ENCODE peak calls at places on chromosomes 4 and X, in eight cellular contexts. R, A, I, X, G, S, N and D are unnamed samples.
A peak's percentile ranks its signal among the peaks of the same experiment; 100 is the strongest.

GRCh38 chr4:101791189-101791572 is 651 bp downstream of the BANK1 start:
- DNase-seq in A (no peak), R (no peak), G (no peak), I (no peak), X (no peak), N (no peak), S (no peak), D (no peak)

GRCh38 chrX:152861826-152862225 is 31.0 kb downstream of the NSDHL start:
- DNase-seq in I (no peak), R (no peak), X (no peak), N (peak; percentile 41), S (no peak), G (no peak), A (no peak), D (no peak)

GRCh38 chr4:145819246-145820181 is 119.1 kb downstream of the ZNF827 start:
- DNase-seq in I (no peak), A (no peak), N (no peak), R (no peak), X (no peak), G (no peak), S (no peak), D (no peak)

GRCh38 chr4:38856524-38857337 is at the start of gene TLR6:
- DNase-seq in G (peak; percentile 74), A (peak; percentile 34), N (no peak), S (peak; percentile 22), X (peak; percentile 57), I (peak; percentile 53), R (peak; percentile 32), D (no peak)

GRCh38 chr4:4356106-4357041 is 30.5 kb upstream of the NSG1 start:
- DNase-seq in A (no peak), N (no peak), S (no peak), G (no peak), X (no peak), R (no peak), I (no peak), D (no peak)

GRCh38 chr4:1244081-1244977 is 4.6 kb downstream of the CTBP1 start:
- DNase-seq in X (no peak), A (no peak), S (no peak), R (no peak), I (no peak), N (no peak), G (no peak), D (no peak)

GRCh38 chr4:2058264-2059033 is 678 bp upstream of the NAT8L start:
- DNase-seq in R (no peak), X (peak; percentile 54), A (no peak), S (no peak), N (no peak), G (no peak), I (no peak), D (no peak)

GRCh38 chr4:8120518-8120917 is 38.1 kb downstream of the ABLIM2 start:
- DNase-seq in X (no peak), I (no peak), A (no peak), S (no peak), G (no peak), R (no peak), N (no peak), D (no peak)

GRCh38 chr4:187656953-187657352 is 338.6 kb upstream of the ZFP42 start:
- DNase-seq in S (no peak), X (no peak), R (no peak), A (no peak), G (no peak), I (no peak), N (peak; percentile 21), D (no peak)

GRCh38 chr4:185359767-185360446 is 35.8 kb downstream of the LRP2BP start:
- DNase-seq in N (peak; percentile 84), G (no peak), A (no peak), R (no peak), S (no peak), I (no peak), X (no peak), D (no peak)

GRCh38 chr4:74483226-74483911 is 38.4 kb downstream of the AREG start:
- DNase-seq in N (no peak), I (no peak), A (no peak), G (no peak), R (no peak), S (no peak), X (no peak), D (no peak)

GRCh38 chr4:33482773-33483172 is 2761.5 kb downstream of the ARAP2 start:
- DNase-seq in I (no peak), X (no peak), A (no peak), G (no peak), N (no peak), R (no peak), S (no peak), D (no peak)

GRCh38 chr4:89482926-89483595 is 175.5 kb upstream of the GPRIN3 start:
- DNase-seq in I (no peak), G (no peak), A (no peak), S (no peak), X (no peak), R (no peak), N (no peak), D (no peak)

GRCh38 chr4:159171287-159171686 is 68.4 kb downstream of the RAPGEF2 start:
- DNase-seq in S (no peak), R (no peak), G (no peak), I (no peak), N (peak; percentile 10), A (no peak), X (no peak), D (peak; percentile 32)

GRCh38 chr4:64727960-64728359 is 318.7 kb upstream of the TECRL start:
- DNase-seq in R (no peak), S (no peak), G (no peak), N (no peak), X (no peak), I (no peak), A (no peak), D (no peak)

GRCh38 chrX:52576946-52577345 is 60.1 kb upstream of the XAGE1B start:
- DNase-seq in I (no peak), S (no peak), R (no peak), N (no peak), X (no peak), G (no peak), A (no peak), D (peak; percentile 5)

GRCh38 chr4:157080605-157081004 is 4.7 kb downstream of the GLRB start:
- DNase-seq in S (no peak), G (no peak), I (no peak), N (no peak), A (no peak), X (no peak), R (no peak), D (no peak)

GRCh38 chr4:143300860-143301259 is 35.8 kb upstream of the GAB1 start:
- DNase-seq in A (no peak), N (no peak), I (no peak), G (no peak), R (no peak), X (no peak), S (no peak), D (peak; percentile 46)

GRCh38 chrX:40864972-40865371 is 129.6 kb upstream of the MED14 start:
- DNase-seq in R (no peak), N (peak; percentile 89), S (no peak), I (no peak), G (no peak), X (no peak), A (no peak), D (no peak)

GRCh38 chrX:31483336-31483735 is 411.5 kb upstream of the FTHL17 start:
- DNase-seq in G (no peak), N (peak; percentile 84), R (no peak), X (no peak), A (no peak), S (no peak), I (no peak), D (peak; percentile 60)